ENCODE peak calls at places on chromosome 19, in six cellular contexts. W is tibial nerve, O is esophagus squamous epithelium, E is BJ, N is uterus, I is astrocyte. F is an unnamed sample.

GRCh38 chr19:54399189-54399588 is 16.1 kb upstream of the TTYH1 start:
- DNase-seq in N (no peak), I (no peak), E (no peak), W (no peak), O (no peak), F (no peak)

GRCh38 chr19:41792513-41793413 is 3.6 kb upstream of the CEACAM3 start:
- DNase-seq in N (no peak), O (no peak), W (no peak), I (peak), E (no peak), F (no peak)

GRCh38 chr19:16461630-16462051 is 10.1 kb downstream of the EPS15L1 start:
- DNase-seq in N (no peak), I (no peak), O (no peak), E (no peak), W (no peak), F (no peak)

GRCh38 chr19:53988981-53989380 is 2.5 kb upstream of the CACNG6 start:
- DNase-seq in I (no peak), W (no peak), N (no peak), O (no peak), E (no peak), F (no peak)

GRCh38 chr19:47227347-47228167 is 3.4 kb downstream of the BBC3 start:
- DNase-seq in E (peak), O (peak), W (peak), N (peak), I (peak), F (peak)

GRCh38 chr19:10271543-10272086 is 695 bp downstream of the ICAM1 start:
- DNase-seq in W (no peak), I (no peak), E (no peak), O (no peak), N (no peak), F (no peak)

GRCh38 chr19:15142313-15142712 is 35.1 kb downstream of the SYDE1 start:
- DNase-seq in O (no peak), W (no peak), E (no peak), I (no peak), N (no peak), F (no peak)

GRCh38 chr19:18221815-18222725 is 4.2 kb downstream of the PDE4C start:
- DNase-seq in N (no peak), W (no peak), O (no peak), I (no peak), E (no peak), F (no peak)

GRCh38 chr19:18537431-18537830 is 5.9 kb downstream of the FKBP8 start:
- DNase-seq in O (no peak), I (no peak), N (no peak), E (no peak), W (no peak), F (no peak)

GRCh38 chr19:48554385-48555091 is 2.6 kb downstream of the SULT2B1 start:
- DNase-seq in I (no peak), N (no peak), W (no peak), E (no peak), O (no peak), F (no peak)

GRCh38 chr19:44752816-44753618 is 4.5 kb downstream of the BCL3 start:
- DNase-seq in W (peak), E (peak), N (peak), I (peak), O (peak), F (peak)

GRCh38 chr19:2822846-2823245 is 3.2 kb downstream of the ZNF554 start:
- DNase-seq in E (no peak), W (no peak), O (no peak), I (no peak), N (no peak), F (no peak)

GRCh38 chr19:35643255-35644205 is 2.0 kb downstream of the ETV2 start:
- DNase-seq in N (peak), I (peak), E (no peak), W (peak), O (peak), F (peak)

GRCh38 chr19:41944336-41944735 is 14.8 kb downstream of the RABAC1 start:
- DNase-seq in N (no peak), W (no peak), I (no peak), E (no peak), O (no peak), F (no peak)

DNA sequence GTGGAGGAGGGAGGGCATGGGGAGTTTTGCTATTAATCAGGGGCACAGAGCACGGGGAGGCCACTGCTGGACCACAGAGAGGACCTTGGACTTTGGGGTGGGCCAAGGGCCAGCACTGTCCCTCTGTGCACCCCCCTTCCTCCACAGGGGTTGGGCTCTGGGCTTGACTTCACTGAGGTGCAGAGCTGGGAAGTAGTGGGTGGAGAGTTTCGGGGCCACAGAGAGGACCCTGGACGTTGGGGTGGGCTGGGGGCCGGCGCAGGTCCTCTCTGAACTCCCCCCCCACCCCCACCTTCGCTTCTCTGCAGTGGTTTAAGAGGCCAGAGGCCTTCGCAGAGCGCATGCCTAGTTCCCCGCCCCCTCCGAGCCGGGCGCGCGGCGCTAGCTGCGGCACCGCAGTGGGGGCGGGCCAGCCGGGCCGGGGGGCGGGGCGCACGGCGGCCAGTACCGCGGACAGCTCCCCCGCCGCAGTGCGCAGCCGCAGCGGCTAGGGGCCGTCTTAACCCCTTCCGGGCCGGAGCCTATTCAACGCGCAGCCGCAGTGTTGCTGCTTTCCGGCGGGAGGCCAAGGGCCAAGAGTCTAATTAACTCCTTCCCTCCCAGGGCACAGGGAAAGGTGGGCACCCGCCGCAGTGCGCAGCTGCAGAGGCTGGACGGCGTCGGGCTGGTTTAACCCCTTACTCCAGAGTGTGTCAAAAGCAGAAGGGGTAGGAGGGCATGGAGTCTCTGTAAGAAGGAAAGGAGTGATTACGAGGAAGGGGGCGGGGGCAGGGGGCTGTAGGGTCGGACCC is 3.7 kb downstream of the KCNC3 start:
- DNase-seq in N (no peak), I (no peak), W (no peak), O (no peak), E (no peak), F (no peak)
- H3K4me3 ChIP-seq in N (no peak), I (no peak), W (no peak), O (no peak), E (no peak), F (no peak)

GRCh38 chr19:4302238-4302630 is at the start of gene TMIGD2:
- DNase-seq in E (no peak), N (no peak), I (no peak), W (no peak), O (no peak), F (no peak)

GRCh38 chr19:4304509-4305252 is at the start of gene FSD1:
- DNase-seq in N (no peak), O (no peak), I (no peak), E (no peak), W (no peak), F (no peak)

GRCh38 chr19:4305659-4306058 is 1.3 kb downstream of the FSD1 start:
- DNase-seq in O (no peak), E (no peak), W (no peak), I (no peak), N (no peak), F (no peak)

GRCh38 chr19:4303778-4304508 is 455 bp upstream of the FSD1 start:
- DNase-seq in O (no peak), I (no peak), E (no peak), N (no peak), W (no peak), F (no peak)

GRCh38 chr19:4305253-4305612 is 835 bp downstream of the FSD1 start:
- DNase-seq in O (no peak), W (no peak), I (no peak), N (no peak), E (no peak), F (no peak)
- H3K4me3 ChIP-seq in O (no peak), W (no peak), I (no peak), N (no peak), E (no peak), F (no peak)

GRCh38 chr19:29714371-29714952 is 599 bp downstream of the C19orf12 start:
- DNase-seq in I (no peak), E (no peak), W (no peak), O (no peak), N (no peak), F (no peak)

GRCh38 chr19:29714953-29715694 is at the start of gene C19orf12:
- DNase-seq in W (no peak), E (no peak), O (no peak), N (peak), I (peak), F (no peak)

GRCh38 chr19:29711584-29712132 is 3.4 kb downstream of the C19orf12 start:
- DNase-seq in I (no peak), E (no peak), W (no peak), O (no peak), N (no peak), F (no peak)

GRCh38 chr19:29715695-29716581 is 877 bp upstream of the C19orf12 start:
- DNase-seq in E (no peak), I (no peak), O (no peak), N (no peak), W (no peak), F (peak)

GRCh38 chr19:29712744-29713516 is 2.1 kb downstream of the C19orf12 start:
- DNase-seq in N (no peak), O (no peak), I (no peak), W (no peak), E (no peak), F (no peak)
- H3K4me3 ChIP-seq in N (no peak), O (no peak), I (no peak), W (no peak), E (no peak), F (no peak)

DNA sequence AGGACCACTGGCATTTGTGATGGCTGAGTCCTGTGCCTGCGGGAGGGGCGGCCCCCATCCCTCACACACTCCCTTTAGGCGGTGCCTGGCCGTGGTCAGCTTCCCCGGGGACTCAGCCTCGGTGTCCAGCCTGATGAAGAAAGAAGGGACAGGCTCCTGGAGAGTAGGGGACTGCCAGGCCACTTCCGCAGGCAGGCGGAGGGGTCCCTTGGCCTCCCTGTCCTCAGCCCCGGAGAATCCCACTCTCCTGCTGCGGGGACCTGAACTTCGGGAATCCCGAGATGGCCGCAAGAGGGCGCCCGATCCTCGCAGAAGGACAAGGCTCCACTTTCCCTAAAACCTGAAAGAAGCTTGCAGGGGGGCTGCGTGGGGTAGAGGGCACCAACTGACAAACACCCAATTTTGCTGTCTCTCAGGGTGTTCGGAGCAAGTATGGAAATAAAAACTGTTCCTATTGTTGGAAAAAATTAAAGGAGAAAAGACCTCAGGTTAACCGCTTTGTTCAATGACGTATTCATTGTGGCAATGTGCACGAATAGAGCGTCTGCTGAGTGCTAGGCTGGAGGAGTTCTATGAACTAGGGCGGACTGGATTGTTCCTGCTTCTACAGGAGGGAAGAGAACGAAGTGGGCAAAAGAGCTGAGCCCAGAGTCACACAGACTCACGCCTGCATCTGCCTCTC is 297.3 kb downstream of the ZNF536 start:
- DNase-seq in I (no peak), W (peak), N (peak), E (no peak), O (no peak), F (peak)
- H3K4me3 ChIP-seq in I (no peak), W (no peak), N (peak), E (no peak), O (no peak), F (no peak)